ENCODE peak calls at places on chromosomes 16 and 17, in four cellular contexts. Q is heart right ventricle, Z is B cell, M is IMR-90. E is an unnamed sample.

GRCh38 chr16:57801856-57802634 is at the start of gene KIFC3:
- DNase-seq in M (peak), Q (peak), Z (peak), E (peak)

GRCh38 chr16:84084570-84085270 is 32.0 kb downstream of the MBTPS1 start:
- DNase-seq in Q (peak), Z (peak), M (peak), E (peak)

GRCh38 chr16:50302472-50303005 is 36.2 kb downstream of the ADCY7 start:
- DNase-seq in M (no peak), Q (no peak), Z (no peak), E (no peak)

GRCh38 chr16:70460737-70461261 is 6.4 kb downstream of the FCSK start:
- DNase-seq in Q (no peak), Z (peak), M (peak), E (no peak)

GRCh38 chr16:57668259-57668563 is at the start of gene ADGRG3:
- DNase-seq in Z (no peak), Q (no peak), M (no peak), E (no peak)

GRCh38 chr17:2282297-2282873 is 21.2 kb downstream of the SMG6 start:
- DNase-seq in Z (peak), M (peak), Q (no peak), E (peak)

GRCh38 chr17:66964930-66965800 is 658 bp downstream of the CACNG4 start:
- DNase-seq in Q (no peak), M (no peak), Z (peak), E (peak)

GRCh38 chr17:9941305-9941704 is 36.2 kb upstream of the RCVRN start:
- DNase-seq in M (no peak), Q (no peak), Z (no peak), E (no peak)

GRCh38 chr16:89842471-89843408 is 14.5 kb downstream of the SPIRE2 start:
- DNase-seq in Z (peak), M (peak), Q (peak), E (no peak)

GRCh38 chr16:87874639-87875472 is 5.5 kb upstream of the SLC7A5 start:
- DNase-seq in M (no peak), Z (no peak), Q (no peak), E (peak)

GRCh38 chr17:59431606-59432005 is 100.2 kb downstream of the YPEL2 start:
- DNase-seq in Q (no peak), M (peak), Z (no peak), E (no peak)

GRCh38 chr17:66422181-66422580 is 119.8 kb downstream of the PRKCA start:
- DNase-seq in Z (no peak), M (peak), Q (no peak), E (no peak)

GRCh38 chr17:34257986-34258326 is 2.9 kb downstream of the CCL2 start:
- DNase-seq in M (no peak), Z (no peak), Q (no peak), E (no peak)

GRCh38 chr17:82304826-82305726 is 12.3 kb downstream of the CD7 start:
- DNase-seq in M (no peak), Q (no peak), Z (peak), E (peak)

GRCh38 chr17:64103751-64104364 is 26.1 kb downstream of the ERN1 start:
- DNase-seq in Z (no peak), M (peak), Q (no peak), E (no peak)

GRCh38 chr16:11583889-11584565 is 2.7 kb downstream of the LITAF start:
- DNase-seq in M (no peak), Z (peak), Q (no peak), E (peak)

GRCh38 chr16:30004424-30004776 is 6.4 kb downstream of the DOC2A start:
- DNase-seq in Z (no peak), Q (no peak), M (no peak), E (no peak)

GRCh38 chr17:15351925-15352324 is 10.5 kb upstream of the TEKT3 start:
- DNase-seq in M (peak), Z (no peak), Q (no peak), E (no peak)

GRCh38 chr16:85396879-85397871 is 215.9 kb upstream of the GSE1 start:
- DNase-seq in Z (no peak), Q (peak), M (no peak), E (no peak)

GRCh38 chr17:55334285-55334684 is 69.5 kb downstream of the HLF start:
- DNase-seq in Z (no peak), M (no peak), Q (no peak), E (no peak)

GRCh38 chr16:53821487-53821886 is 117.5 kb downstream of the FTO start:
- DNase-seq in Q (no peak), Z (no peak), M (peak), E (no peak)

GRCh38 chr17:3034578-3034920 is 28.9 kb downstream of the OR1D5 start:
- DNase-seq in Z (no peak), M (no peak), Q (no peak), E (no peak)

GRCh38 chr17:17439971-17440843 is 36.6 kb upstream of the MED9 start:
- DNase-seq in M (peak), Q (peak), Z (peak), E (peak)

GRCh38 chr17:57391076-57391825 is 134.9 kb downstream of the MSI2 start:
- DNase-seq in Z (no peak), M (no peak), Q (no peak), E (no peak)

GRCh38 chr17:59893617-59894100 is 738 bp downstream of the RPS6KB1 start:
- DNase-seq in Z (no peak), M (peak), Q (no peak), E (peak)

GRCh38 chr16:49473773-49474172 is 100.2 kb downstream of the C16orf78 start:
- DNase-seq in Q (no peak), M (no peak), Z (no peak), E (no peak)

GRCh38 chr16:85014311-85014710 is 3.0 kb upstream of the ZDHHC7 start:
- DNase-seq in Q (no peak), Z (no peak), M (no peak), E (no peak)

GRCh38 chr17:46191332-46192210 is 1.7 kb downstream of the KANSL1 start:
- DNase-seq in Z (no peak), M (no peak), Q (no peak), E (peak)

GRCh38 chr16:72960101-72960500 is 87.8 kb downstream of the ZFHX3 start:
- DNase-seq in M (no peak), Q (no peak), Z (no peak), E (no peak)
- TF ChIP-seq CTCF in M (no peak), Q (no peak), Z (no peak), E (no peak)

GRCh38 chr17:4593021-4593797 is 8.9 kb downstream of the SMTNL2 start:
- DNase-seq in M (no peak), Q (no peak), Z (no peak), E (no peak)
- TF ChIP-seq CTCF in M (no peak), Q (no peak), Z (no peak), E (no peak)

DNA sequence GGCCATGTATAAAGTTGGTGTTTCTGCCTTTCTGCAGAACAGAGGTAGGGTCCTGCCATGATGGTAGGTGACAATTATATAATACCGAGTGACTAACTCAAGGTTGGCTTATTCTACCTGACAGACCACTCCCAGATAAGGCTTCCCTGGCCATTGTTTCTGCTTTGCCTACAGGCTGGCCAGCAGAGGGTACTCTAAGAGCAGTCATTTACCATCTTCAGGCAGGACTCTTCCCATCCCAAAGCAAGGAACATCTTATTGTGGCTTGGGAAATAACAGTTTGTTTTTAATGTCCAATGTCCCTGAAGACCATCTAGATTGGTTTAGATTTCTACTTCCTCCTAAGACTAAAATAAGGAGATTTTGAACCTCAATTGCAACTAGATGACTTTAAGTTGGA is 74.1 kb downstream of the SNX11 start:
- DNase-seq in Q (no peak), Z (no peak), M (peak), E (no peak)
- TF ChIP-seq CTCF in Q (no peak), Z (no peak), M (peak), E (peak)

DNA sequence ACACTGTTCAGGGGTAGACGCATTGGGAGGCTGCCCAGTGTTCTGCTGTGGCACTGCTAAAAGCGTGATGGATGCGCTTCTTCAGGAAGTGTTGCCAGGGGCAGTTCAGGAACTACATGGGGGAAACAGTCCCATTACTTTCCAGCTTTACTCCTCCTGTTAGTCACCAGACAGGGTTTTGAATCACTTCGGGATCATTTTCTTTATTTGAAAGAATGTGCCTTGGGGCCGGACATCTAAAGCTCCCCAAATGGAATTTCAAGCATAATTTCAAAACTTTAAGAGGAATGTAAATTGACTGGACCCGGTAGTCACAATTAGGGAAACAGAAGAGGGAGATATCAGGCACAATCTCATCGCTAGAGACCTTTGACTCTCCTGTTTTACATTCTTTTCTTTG is 1.3 kb upstream of the KRTAP2-1 start:
- DNase-seq in Q (no peak), Z (no peak), M (peak), E (no peak)
- TF ChIP-seq CTCF in Q (no peak), Z (no peak), M (no peak), E (no peak)

DNA sequence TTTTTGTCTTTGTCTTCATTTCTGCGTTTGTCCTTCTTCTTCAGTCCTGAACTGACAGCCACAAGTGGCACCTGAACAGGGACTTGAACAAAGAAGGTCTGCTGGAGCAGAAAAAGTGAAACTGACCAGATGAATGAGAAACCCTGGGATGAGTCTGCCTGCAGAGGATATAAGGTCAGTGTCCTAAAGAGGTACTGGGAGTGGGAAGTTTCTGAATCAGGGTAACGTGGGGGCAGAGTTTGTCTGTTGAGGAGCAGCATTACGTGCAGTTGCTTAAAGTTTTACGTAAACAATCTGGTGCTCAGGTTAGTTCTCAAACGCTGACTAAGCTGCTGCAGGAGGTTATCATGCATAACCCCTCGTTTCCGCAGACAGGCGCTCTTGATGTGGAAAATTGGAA is 2057.6 kb downstream of the TP53TG3F start:
- DNase-seq in Q (no peak), M (no peak), Z (no peak), E (no peak)
- TF ChIP-seq CTCF in Q (no peak), M (no peak), Z (no peak), E (no peak)

DNA sequence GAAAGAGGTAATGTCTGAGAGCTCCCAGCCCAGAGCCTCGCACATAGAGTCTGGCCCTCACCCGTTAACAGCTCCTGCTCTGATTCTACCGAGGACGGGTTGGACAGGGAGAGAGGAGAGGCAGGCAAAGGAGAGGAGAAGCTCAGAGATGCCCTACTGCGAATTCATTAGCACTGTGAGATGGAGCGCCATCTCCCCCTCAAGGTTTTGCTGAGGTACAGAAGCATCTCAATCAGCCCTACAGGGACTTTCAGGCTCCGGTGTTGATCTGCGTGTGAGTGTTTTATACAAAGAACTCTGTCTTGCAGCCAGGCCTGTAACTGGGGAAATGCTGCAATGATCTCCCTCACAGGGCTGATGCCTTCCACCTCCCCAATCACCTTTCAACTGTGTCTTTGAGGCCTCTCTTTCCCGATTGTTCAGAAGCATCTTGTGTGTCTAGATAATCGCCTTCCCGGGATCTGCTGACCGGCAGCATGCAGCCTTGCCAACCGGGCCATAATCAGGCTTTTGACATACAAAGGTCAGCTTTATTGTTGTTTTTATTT is 74.8 kb downstream of the IRX6 start:
- DNase-seq in M (no peak), Q (no peak), Z (no peak), E (no peak)
- TF ChIP-seq CTCF in M (no peak), Q (no peak), Z (no peak), E (no peak)

E was measured in GM13977.